ENCODE peak calls at places on chromosomes 3 and 15, in four cellular contexts. V is sigmoid colon; T is adipocyte; R is CD4-positive, alpha-beta memory T cell. Y is an unnamed sample. For H3K27me3 and H3K9me3, the result is how much of the 10 kb centered on the place peaks cover.

GRCh38 chr15:71096676-71097075 is 18.6 kb upstream of the THSD4 start:
- DNase-seq in V (no peak), T (peak), R (no peak), Y (no peak)

GRCh38 chr3:66582721-66583141 is 81.9 kb upstream of the LRIG1 start:
- DNase-seq in V (no peak), T (no peak), R (peak), Y (peak)

GRCh38 chr3:104069114-104069513 is 1297.6 kb upstream of the ALCAM start:
- DNase-seq in V (no peak), T (peak), R (no peak), Y (no peak)

GRCh38 chr3:146130881-146131371 is 30.1 kb downstream of the PLOD2 start:
- DNase-seq in V (no peak), T (no peak), R (no peak), Y (no peak)

GRCh38 chr3:13073042-13073906 is at the start of gene IQSEC1:
- DNase-seq in V (no peak), T (peak), R (peak), Y (no peak)

GRCh38 chr3:100216713-100217112 is 44.1 kb upstream of the TBC1D23 start:
- DNase-seq in V (no peak), T (no peak), R (no peak), Y (no peak)

GRCh38 chr3:172980849-172981248 is 160.2 kb downstream of the SPATA16 start:
- DNase-seq in V (no peak), T (no peak), R (no peak), Y (no peak)

GRCh38 chr3:44309500-44309899 is 29.1 kb upstream of the TCAIM start:
- DNase-seq in V (no peak), T (no peak), R (no peak), Y (no peak)

GRCh38 chr3:46913644-46914043 is 36.1 kb downstream of the PTH1R start:
- DNase-seq in V (peak), T (peak), R (no peak), Y (peak)

GRCh38 chr3:9897408-9898372 is 5.0 kb upstream of the IL17RE start:
- DNase-seq in V (no peak), T (no peak), R (no peak), Y (peak)

GRCh38 chr15:74594455-74594854 is 21.2 kb upstream of the CLK3 start:
- DNase-seq in V (no peak), T (no peak), R (no peak), Y (no peak)

GRCh38 chr3:88707837-88708236 is 399.6 kb upstream of the EPHA3 start:
- DNase-seq in V (no peak), T (no peak), R (no peak), Y (no peak)

GRCh38 chr3:10945683-10946287 is 46.8 kb upstream of the SLC6A1 start:
- DNase-seq in V (peak), T (peak), R (peak), Y (peak)

GRCh38 chr3:177523991-177524438 is 326.7 kb upstream of the TBL1XR1 start:
- DNase-seq in V (no peak), T (peak), R (no peak), Y (no peak)

GRCh38 chr15:92049290-92050008 is 195.9 kb downstream of the SLCO3A1 start:
- DNase-seq in V (no peak), T (no peak), R (no peak), Y (no peak)

GRCh38 chr15:29037997-29038700 is 152.4 kb downstream of the APBA2 start:
- DNase-seq in V (no peak), T (no peak), R (no peak), Y (no peak)

GRCh38 chr3:143447491-143447890 is 327.9 kb downstream of the CHST2 start:
- DNase-seq in V (no peak), T (no peak), R (no peak), Y (no peak)

GRCh38 chr15:74958908-74959642 is 2.5 kb upstream of the RPP25 start:
- DNase-seq in V (no peak), T (no peak), R (no peak), Y (no peak)

GRCh38 chr3:124391774-124392173 is 338.5 kb upstream of the UMPS start:
- DNase-seq in V (no peak), T (no peak), R (no peak), Y (no peak)

GRCh38 chr15:85689729-85690128 is 105.0 kb downstream of the KLHL25 start:
- DNase-seq in V (no peak), T (peak), R (peak), Y (no peak)

GRCh38 chr3:43194490-43195115 is 88.7 kb upstream of the POMGNT2 start:
- DNase-seq in V (no peak), T (no peak), R (peak), Y (no peak)

GRCh38 chr3:155084567-155084966 is 4.4 kb downstream of the MME start:
- DNase-seq in V (no peak), T (no peak), R (no peak), Y (no peak)

GRCh38 chr3:13135251-13135810 is 62.1 kb upstream of the IQSEC1 start:
- DNase-seq in V (peak), T (no peak), R (no peak), Y (no peak)

GRCh38 chr3:45103753-45104714 is 42.1 kb downstream of the CDCP1 start:
- DNase-seq in V (no peak), T (no peak), R (no peak), Y (no peak)

GRCh38 chr3:169085827-169086226 is 577.7 kb downstream of the MECOM start:
- DNase-seq in V (no peak), T (peak), R (no peak), Y (peak)

GRCh38 chr15:29942548-29942947 is 120.3 kb upstream of the TJP1 start:
- DNase-seq in V (no peak), T (no peak), R (no peak), Y (no peak)

GRCh38 chr3:71581451-71581980 is 2.0 kb downstream of the FOXP1 start:
- DNase-seq in V (peak), T (peak), R (peak), Y (peak)

GRCh38 chr3:135456182-135456790 is 509.2 kb upstream of the PPP2R3A start:
- DNase-seq in V (no peak), T (no peak), R (no peak), Y (no peak)

GRCh38 chr3:70728311-70728710 is 415.9 kb upstream of the MDFIC2 start:
- DNase-seq in V (no peak), T (peak), R (no peak), Y (no peak)

GRCh38 chr3:3366391-3366790 is 186.9 kb upstream of the CRBN start:
- DNase-seq in V (no peak), T (no peak), R (no peak), Y (no peak)

GRCh38 chr15:99440551-99441426 is 125.0 kb upstream of the MEF2A start:
- DNase-seq in V (peak), T (no peak), R (no peak), Y (no peak)

GRCh38 chr3:127413871-127414270 is 126.0 kb upstream of the PRR20G start:
- DNase-seq in V (no peak), T (no peak), R (no peak), Y (no peak)

GRCh38 chr15:77035584-77035983 is 35.3 kb downstream of the TSPAN3 start:
- DNase-seq in V (peak), T (no peak), R (no peak), Y (no peak)

GRCh38 chr3:169594402-169594801 is 69.1 kb downstream of the MECOM start:
- DNase-seq in V (no peak), T (no peak), R (no peak), Y (no peak)

GRCh38 chr3:190671658-190672057 is 157.8 kb downstream of the IL1RAP start:
- DNase-seq in V (no peak), T (peak), R (no peak), Y (no peak)

GRCh38 chr3:118772036-118773030 is 262.3 kb downstream of the IGSF11 start:
- DNase-seq in V (no peak), T (no peak), R (no peak), Y (no peak)

GRCh38 chr15:73403171-73403570 is 34.4 kb upstream of the HCN4 start:
- DNase-seq in V (no peak), T (no peak), R (no peak), Y (no peak)

GRCh38 chr15:33135355-33135781 is 59.1 kb downstream of the FMN1 start:
- DNase-seq in V (no peak), T (peak), R (no peak), Y (no peak)

GRCh38 chr15:51750186-51750585 is 1.2 kb upstream of the TMOD2 start:
- DNase-seq in V (no peak), T (no peak), R (no peak), Y (no peak)

GRCh38 chr15:51751687-51752683 is 588 bp downstream of the TMOD2 start:
- DNase-seq in V (peak), T (peak), R (no peak), Y (peak)

GRCh38 chr15:51754267-51754666 is 2.9 kb downstream of the TMOD2 start:
- DNase-seq in V (no peak), T (no peak), R (no peak), Y (no peak)

GRCh38 chr15:51750942-51751686 is at the start of gene TMOD2:
- DNase-seq in V (peak), T (peak), R (peak), Y (peak)

DNA sequence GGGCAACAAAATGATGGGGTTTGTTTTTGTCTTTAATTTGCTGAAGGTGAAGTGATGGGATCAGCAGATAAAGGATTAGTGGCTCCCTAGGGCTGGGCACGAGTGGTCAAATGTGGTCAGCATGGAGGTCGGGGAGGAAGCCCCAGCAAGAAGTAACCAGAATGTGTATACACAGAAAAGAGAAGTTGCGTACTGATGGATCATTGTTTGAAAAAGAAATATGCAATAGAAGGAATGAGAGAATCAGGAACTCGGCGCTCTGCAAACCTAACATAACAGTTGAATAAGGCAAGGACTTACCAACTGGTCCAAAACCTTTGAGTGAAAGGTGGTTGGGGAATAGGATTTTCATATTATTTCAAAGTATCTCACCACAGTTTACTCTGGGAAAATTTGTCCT is 1.5 kb downstream of the TMOD2 start:
- DNase-seq in V (no peak), T (no peak), R (no peak), Y (no peak)
- H3K27me3 ChIP-seq in V (under half), T (under half), R (under half), Y (half or more)

GRCh38 chr3:149214702-149215101 is 6.9 kb downstream of the CP start:
- DNase-seq in V (no peak), T (no peak), R (no peak), Y (no peak)
- H3K9me3 ChIP-seq in V (under half), T (under half), R (under half), Y (under half)

GRCh38 chr15:94857466-94857865 is 626.1 kb downstream of the MCTP2 start:
- DNase-seq in V (no peak), T (no peak), R (no peak), Y (no peak)
- H3K4me3 ChIP-seq in V (no peak), T (no peak), R (no peak), Y (no peak)

DNA sequence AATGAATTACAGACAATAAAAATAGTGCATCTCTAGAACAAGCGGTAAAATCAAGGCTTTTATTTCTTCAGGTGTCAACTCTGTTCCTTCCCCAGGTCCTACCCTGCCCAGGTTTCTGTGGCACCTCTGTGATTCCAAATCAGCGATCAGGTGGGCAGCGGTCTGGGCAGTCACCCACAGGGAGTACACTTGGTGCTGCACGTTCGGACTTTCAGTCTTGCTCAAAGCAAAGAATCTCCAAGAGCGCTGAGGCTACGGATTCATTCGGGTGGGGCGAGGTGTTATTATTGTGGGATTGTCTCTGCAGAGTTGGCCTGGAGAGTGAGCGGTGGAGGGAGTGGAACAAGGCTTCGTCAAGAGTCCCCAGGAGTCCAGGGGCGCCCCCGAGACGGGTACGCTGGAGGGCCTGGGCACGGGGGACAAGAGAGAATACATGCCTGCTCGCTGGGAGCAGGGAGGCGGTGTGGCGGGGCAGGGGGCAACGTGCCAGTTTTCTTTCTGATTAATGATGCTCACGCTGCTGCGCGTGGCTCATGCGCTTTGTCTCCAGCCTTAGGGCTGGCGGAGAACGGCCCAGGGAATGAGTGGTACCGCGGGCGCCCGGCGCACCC is 580 bp upstream of the ARPP21 start:
- DNase-seq in V (no peak), T (no peak), R (no peak), Y (no peak)
- H3K27me3 ChIP-seq in V (under half), T (under half), R (under half), Y (under half)

DNA sequence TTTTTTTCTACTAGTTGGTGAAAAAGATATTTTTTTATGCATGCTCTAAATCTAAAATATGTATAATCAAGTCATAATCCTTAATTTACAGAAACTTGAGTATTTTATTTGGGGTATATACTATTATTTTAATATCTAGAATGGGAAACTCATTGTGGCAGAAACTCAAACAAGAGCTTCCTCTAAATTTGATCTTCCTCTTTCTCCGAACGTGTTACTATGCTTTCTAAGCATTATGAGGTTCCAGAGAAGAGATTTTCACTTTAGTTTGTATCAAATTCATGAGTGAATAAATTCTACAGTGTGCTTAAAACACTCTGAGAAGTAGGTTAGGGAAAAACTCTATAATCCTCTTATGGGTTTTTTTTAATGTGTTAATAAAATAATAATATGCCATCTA is 173.1 kb downstream of the POTEB3 start:
- DNase-seq in V (no peak), T (no peak), R (no peak), Y (no peak)
- H3K9me3 ChIP-seq in V (under half), T (under half), R (under half), Y (under half)

DNA sequence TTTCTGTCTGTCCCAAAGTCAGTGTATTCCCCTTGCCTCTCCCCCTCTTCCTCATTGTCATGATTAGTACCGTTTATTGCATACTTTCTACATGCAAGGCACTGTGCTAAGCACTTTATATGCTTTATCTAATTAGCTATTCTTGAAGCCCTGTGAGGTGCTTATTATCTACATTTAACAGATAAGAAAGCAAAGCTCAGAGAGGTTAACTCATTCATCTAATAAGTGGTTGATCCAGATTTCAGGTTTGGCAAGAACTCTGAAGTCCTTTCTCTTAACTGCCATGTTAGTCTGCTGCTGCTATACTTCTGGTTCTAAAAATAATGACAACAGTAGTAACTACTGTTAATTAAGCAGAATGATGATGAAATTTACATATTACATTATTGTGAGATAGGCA is 13.5 kb downstream of the IQGAP1 start:
- DNase-seq in V (no peak), T (no peak), R (no peak), Y (no peak)
- H3K4me3 ChIP-seq in V (no peak), T (peak), R (no peak), Y (no peak)

GRCh38 chr3:1533763-1534162 is 440.9 kb downstream of the CNTN6 start:
- DNase-seq in V (no peak), T (no peak), R (no peak), Y (no peak)
- H3K27me3 ChIP-seq in V (under half), T (under half), R (under half), Y (under half)

GRCh38 chr3:16937421-16937820 is 52.7 kb downstream of the PLCL2 start:
- DNase-seq in V (no peak), T (no peak), R (no peak), Y (no peak)
- H3K9me3 ChIP-seq in V (under half), T (under half), R (under half), Y (under half)

GRCh38 chr15:57549935-57550334 is 41.8 kb upstream of the MYZAP start:
- DNase-seq in V (no peak), T (no peak), R (no peak), Y (no peak)

GRCh38 chr15:57550640-57551039 is 41.1 kb upstream of the MYZAP start:
- DNase-seq in V (no peak), T (no peak), R (no peak), Y (no peak)

GRCh38 chr15:57553526-57553925 is 38.2 kb upstream of the MYZAP start:
- DNase-seq in V (no peak), T (no peak), R (no peak), Y (no peak)

GRCh38 chr15:57552678-57553334 is 38.9 kb upstream of the MYZAP start:
- DNase-seq in V (no peak), T (no peak), R (no peak), Y (no peak)

DNA sequence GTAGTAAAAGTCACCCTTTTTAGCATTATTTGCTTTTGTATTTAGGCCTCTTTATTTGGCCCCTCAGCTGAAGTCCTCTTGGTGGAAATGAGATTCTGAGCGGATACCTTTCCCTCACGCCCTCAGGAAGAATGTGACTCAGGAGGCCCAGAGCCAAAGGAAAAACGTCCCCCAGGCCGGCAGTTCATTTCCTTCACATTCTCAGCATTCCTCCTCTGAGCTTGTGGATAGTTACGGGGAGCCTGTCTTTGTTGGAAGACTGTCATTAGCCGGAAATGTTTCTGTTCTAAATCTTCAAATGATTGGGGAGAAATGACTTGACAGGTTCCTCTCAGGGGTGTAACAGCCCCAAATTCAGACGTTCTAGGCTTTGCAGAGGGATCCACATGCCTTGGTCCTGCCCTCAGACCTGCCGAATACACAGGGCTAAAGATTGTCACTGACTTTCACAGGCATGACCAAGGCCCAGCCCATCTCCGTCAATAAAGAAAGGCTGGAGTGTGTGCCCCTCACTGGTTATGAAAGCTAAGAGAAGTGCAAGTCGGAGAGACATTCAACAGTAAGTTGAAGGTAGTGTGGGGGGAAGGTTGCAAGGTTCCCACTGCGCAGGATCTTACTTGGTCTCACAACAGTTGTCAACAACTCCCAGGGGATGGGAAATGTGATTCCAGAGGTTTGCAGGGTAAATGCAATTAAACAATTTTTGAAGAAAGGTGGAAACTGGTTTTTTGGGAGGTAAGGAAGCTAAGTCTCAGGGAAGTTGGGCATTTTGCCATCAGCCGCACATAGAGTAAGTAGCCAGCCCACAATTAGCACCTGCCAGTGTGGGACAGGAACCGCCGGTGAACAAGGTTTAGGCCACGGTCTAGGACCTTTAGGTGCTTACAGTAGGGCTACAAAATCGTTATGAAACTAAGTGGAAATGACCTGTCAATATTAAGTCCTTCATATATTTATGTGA is 39.7 kb upstream of the MYZAP start:
- DNase-seq in V (no peak), T (peak), R (no peak), Y (peak)
- H3K4me3 ChIP-seq in V (no peak), T (no peak), R (no peak), Y (no peak)